ENCODE peak calls at places on chromosomes 11 and 22, in four cellular contexts. One of them, this sample, is unnamed.

GRCh38 chr11:68583047-68583446 is 101.3 kb upstream of the GAL start:
- DNase-seq in fibroblast of lung: peak; percentile 57
- DNase-seq in CD8-positive, alpha-beta T cell: no peak
- DNase-seq in NCI-H1436: no peak
- DNase-seq in this sample: no peak

GRCh38 chr11:20374746-20375305 is 11.3 kb downstream of the HTATIP2 start:
- DNase-seq in fibroblast of lung: no peak
- DNase-seq in CD8-positive, alpha-beta T cell: no peak
- DNase-seq in NCI-H1436: no peak
- DNase-seq in this sample: no peak

GRCh38 chr11:63445720-63446119 is 45.2 kb downstream of the PLAAT5 start:
- DNase-seq in fibroblast of lung: peak; percentile 2
- DNase-seq in CD8-positive, alpha-beta T cell: no peak
- DNase-seq in NCI-H1436: no peak
- DNase-seq in this sample: no peak

GRCh38 chr11:110947100-110947499 is 234.9 kb upstream of the ARHGAP20 start:
- DNase-seq in fibroblast of lung: no peak
- DNase-seq in CD8-positive, alpha-beta T cell: no peak
- DNase-seq in NCI-H1436: no peak
- DNase-seq in this sample: no peak

GRCh38 chr11:70503878-70504240 is 105.5 kb downstream of the CTTN start:
- DNase-seq in fibroblast of lung: no peak
- DNase-seq in CD8-positive, alpha-beta T cell: no peak
- DNase-seq in NCI-H1436: peak; percentile 60
- DNase-seq in this sample: no peak

GRCh38 chr11:78791254-78791653 is 216.6 kb upstream of the NARS2 start:
- DNase-seq in fibroblast of lung: peak; percentile 59
- DNase-seq in CD8-positive, alpha-beta T cell: no peak
- DNase-seq in NCI-H1436: no peak
- DNase-seq in this sample: no peak

GRCh38 chr11:120182790-120183491 is 27.9 kb upstream of the OAF start:
- DNase-seq in fibroblast of lung: no peak
- DNase-seq in CD8-positive, alpha-beta T cell: no peak
- DNase-seq in NCI-H1436: no peak
- DNase-seq in this sample: no peak

GRCh38 chr11:65381721-65382035 is 768 bp downstream of the SLC25A45 start:
- DNase-seq in fibroblast of lung: peak; percentile 58
- DNase-seq in CD8-positive, alpha-beta T cell: no peak
- DNase-seq in NCI-H1436: no peak
- DNase-seq in this sample: no peak

GRCh38 chr22:46063861-46064235 is 86.5 kb upstream of the PPARA start:
- DNase-seq in fibroblast of lung: no peak
- DNase-seq in CD8-positive, alpha-beta T cell: no peak
- DNase-seq in NCI-H1436: peak; percentile 72
- DNase-seq in this sample: no peak

GRCh38 chr11:45333506-45333971 is 47.4 kb upstream of the SYT13 start:
- DNase-seq in fibroblast of lung: peak; percentile 85
- DNase-seq in CD8-positive, alpha-beta T cell: no peak
- DNase-seq in NCI-H1436: peak; percentile 9
- DNase-seq in this sample: no peak

GRCh38 chr11:15159085-15159484 is 44.4 kb downstream of the INSC start:
- DNase-seq in fibroblast of lung: peak; percentile 54
- DNase-seq in CD8-positive, alpha-beta T cell: no peak
- DNase-seq in NCI-H1436: peak; percentile 7
- DNase-seq in this sample: no peak

GRCh38 chr22:36027579-36027959 is 1.1 kb downstream of the RBFOX2 start:
- DNase-seq in fibroblast of lung: no peak
- DNase-seq in CD8-positive, alpha-beta T cell: no peak
- DNase-seq in NCI-H1436: no peak
- DNase-seq in this sample: no peak

GRCh38 chr22:46737105-46737975 is 712 bp downstream of the CERK start:
- DNase-seq in fibroblast of lung: peak; percentile 38
- DNase-seq in CD8-positive, alpha-beta T cell: peak; percentile 57
- DNase-seq in NCI-H1436: no peak
- DNase-seq in this sample: peak; percentile 49

GRCh38 chr11:2944530-2944929 is 15.3 kb upstream of the PHLDA2 start:
- DNase-seq in fibroblast of lung: no peak
- DNase-seq in CD8-positive, alpha-beta T cell: no peak
- DNase-seq in NCI-H1436: no peak
- DNase-seq in this sample: no peak

GRCh38 chr11:20337526-20338154 is 25.9 kb upstream of the HTATIP2 start:
- DNase-seq in fibroblast of lung: peak; percentile 38
- DNase-seq in CD8-positive, alpha-beta T cell: no peak
- DNase-seq in NCI-H1436: peak; percentile 61
- DNase-seq in this sample: no peak

GRCh38 chr22:43533656-43534428 is 122.0 kb downstream of the MPPED1 start:
- DNase-seq in fibroblast of lung: no peak
- DNase-seq in CD8-positive, alpha-beta T cell: no peak
- DNase-seq in NCI-H1436: no peak
- DNase-seq in this sample: no peak

GRCh38 chr22:27554106-27554814 is 247.3 kb downstream of the MN1 start:
- DNase-seq in fibroblast of lung: peak; percentile 69
- DNase-seq in CD8-positive, alpha-beta T cell: no peak
- DNase-seq in NCI-H1436: peak; percentile 24
- DNase-seq in this sample: no peak

GRCh38 chr22:45268167-45268957 is 16.4 kb upstream of the UPK3A start:
- DNase-seq in fibroblast of lung: no peak
- DNase-seq in CD8-positive, alpha-beta T cell: peak; percentile 18
- DNase-seq in NCI-H1436: peak; percentile 71
- DNase-seq in this sample: peak; percentile 11

GRCh38 chr11:17751558-17751957 is 17.0 kb downstream of the KCNC1 start:
- DNase-seq in fibroblast of lung: no peak
- DNase-seq in CD8-positive, alpha-beta T cell: no peak
- DNase-seq in NCI-H1436: no peak
- DNase-seq in this sample: no peak

GRCh38 chr11:32081129-32081641 is 9.7 kb upstream of the RCN1 start:
- DNase-seq in fibroblast of lung: peak; percentile 50
- DNase-seq in CD8-positive, alpha-beta T cell: no peak
- DNase-seq in NCI-H1436: no peak
- DNase-seq in this sample: no peak

GRCh38 chr11:118334746-118335145 is 7.8 kb downstream of the CD3D start:
- DNase-seq in fibroblast of lung: no peak
- DNase-seq in CD8-positive, alpha-beta T cell: no peak
- DNase-seq in NCI-H1436: no peak
- DNase-seq in this sample: no peak

GRCh38 chr11:121927359-121927758 is 188.7 kb downstream of the BLID start:
- DNase-seq in fibroblast of lung: no peak
- DNase-seq in CD8-positive, alpha-beta T cell: no peak
- DNase-seq in NCI-H1436: no peak
- DNase-seq in this sample: no peak

GRCh38 chr11:2130881-2131352 is 8.3 kb downstream of the IGF2 start:
- DNase-seq in fibroblast of lung: no peak
- DNase-seq in CD8-positive, alpha-beta T cell: no peak
- DNase-seq in NCI-H1436: no peak
- DNase-seq in this sample: no peak

GRCh38 chr22:37892566-37893338 is 13.3 kb upstream of the MICALL1 start:
- DNase-seq in fibroblast of lung: peak; percentile 64
- DNase-seq in CD8-positive, alpha-beta T cell: no peak
- DNase-seq in NCI-H1436: no peak
- DNase-seq in this sample: no peak